ENCODE peak calls at places on chromosomes 11 and 22, in five cellular contexts. A, V, Y, P and Z are unnamed samples.

GRCh38 chr11:84719935-84720577 is 907.1 kb downstream of the DLG2 start:
- DNase-seq in Y (no peak), P (peak; percentile 48), V (no peak), A (no peak), Z (no peak)

GRCh38 chr22:40637181-40638150 is 947 bp upstream of the MRTFA start:
- DNase-seq in A (no peak), V (no peak), Y (no peak), P (no peak), Z (peak; percentile 82)

GRCh38 chr22:50544078-50544745 is 1.5 kb upstream of the KLHDC7B start:
- DNase-seq in P (peak; percentile 92), V (peak; percentile 75), A (no peak), Y (peak; percentile 76), Z (peak; percentile 88)

GRCh38 chr11:83671295-83671694 is 385.1 kb upstream of the CCDC90B start:
- DNase-seq in P (no peak), Y (no peak), A (no peak), V (no peak), Z (no peak)

GRCh38 chr11:35618497-35619029 is 303 bp downstream of the FJX1 start:
- DNase-seq in P (no peak), A (no peak), Y (peak; percentile 30), V (no peak), Z (no peak)

GRCh38 chr11:120786206-120786735 is 237.6 kb upstream of the TBCEL start:
- DNase-seq in P (no peak), Y (no peak), A (no peak), V (no peak), Z (no peak)

GRCh38 chr22:35329114-35329847 is 29.6 kb downstream of the TOM1 start:
- DNase-seq in A (no peak), P (no peak), V (no peak), Y (no peak), Z (no peak)

GRCh38 chr22:39522567-39523300 is 2.4 kb downstream of the ATF4 start:
- DNase-seq in Y (no peak), A (no peak), P (no peak), V (no peak), Z (no peak)

GRCh38 chr11:8192016-8192895 is 23.4 kb upstream of the RIC3 start:
- DNase-seq in A (no peak), P (no peak), Y (peak; percentile 51), V (peak; percentile 13), Z (no peak)

GRCh38 chr11:62061356-62062222 is 62.2 kb upstream of the INCENP start:
- DNase-seq in V (no peak), A (no peak), Y (no peak), P (no peak), Z (no peak)

GRCh38 chr11:120629407-120629806 is 117.9 kb downstream of the GRIK4 start:
- DNase-seq in V (no peak), A (no peak), P (no peak), Y (no peak), Z (no peak)

GRCh38 chr11:68423481-68423880 is 37.1 kb upstream of the PPP6R3 start:
- DNase-seq in V (no peak), A (no peak), Y (no peak), P (no peak), Z (no peak)

GRCh38 chr22:42820075-42820763 is 36.9 kb downstream of the ARFGAP3 start:
- DNase-seq in Y (no peak), A (no peak), V (no peak), P (no peak), Z (no peak)

DNA sequence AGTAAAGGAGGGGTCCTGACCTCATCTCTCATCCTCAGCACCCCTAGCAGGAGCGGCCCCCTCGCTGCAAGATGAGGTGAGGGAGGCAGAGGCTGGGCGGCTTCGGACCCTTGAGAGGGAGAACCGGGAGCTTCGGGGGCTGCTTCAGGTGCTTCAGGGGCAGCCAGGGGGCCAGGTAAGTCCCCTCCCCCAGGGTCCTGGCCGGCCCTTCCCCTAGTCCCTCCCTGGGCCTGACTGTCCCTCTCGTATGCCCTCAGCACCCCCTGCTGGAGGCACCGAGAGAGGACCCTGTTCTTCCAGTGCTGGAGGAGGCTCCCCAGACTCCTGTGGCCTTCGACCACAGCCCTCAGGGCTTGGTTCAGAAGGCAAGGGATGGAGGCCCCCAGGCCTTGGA is 3.7 kb downstream of the CCDC88B start:
- DNase-seq in A (no peak), P (peak; percentile 62), V (no peak), Y (no peak), Z (no peak)
- TF ChIP-seq CTCF in A (no peak), P (no peak), V (no peak), Y (peak; percentile 32), Z (peak; percentile 22)

GRCh38 chr11:64356498-64357411 is 2.2 kb upstream of the RPS6KA4 start:
- DNase-seq in Y (no peak), A (no peak), V (no peak), P (no peak), Z (no peak)
- TF ChIP-seq CTCF in Y (peak; percentile 50), A (no peak), V (no peak), P (no peak), Z (peak; percentile 19)

GRCh38 chr11:103609117-103610066 is 427.0 kb upstream of the DDI1 start:
- DNase-seq in V (no peak), P (no peak), Y (no peak), A (no peak), Z (no peak)
- TF ChIP-seq CTCF in V (no peak), P (no peak), Y (peak; percentile 26), A (peak; percentile 16), Z (no peak)

DNA sequence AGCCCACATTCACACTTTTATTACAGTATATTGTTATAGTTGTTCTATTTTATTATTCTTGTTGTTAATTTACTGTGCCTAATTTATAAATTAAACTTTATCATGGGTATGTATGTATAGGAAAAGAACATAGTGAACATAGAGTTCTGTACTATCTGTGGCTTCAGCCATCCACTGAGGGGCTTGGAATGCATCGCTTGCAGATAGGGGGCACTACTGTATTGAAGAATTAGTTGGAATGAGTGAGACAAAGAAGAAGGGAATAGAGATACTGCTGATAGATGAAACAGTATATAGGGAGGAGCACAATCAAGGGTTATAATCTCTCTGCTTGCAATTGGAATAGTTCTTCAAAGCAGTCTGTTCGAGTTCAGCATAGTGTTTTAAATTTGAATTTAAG is 432.2 kb downstream of the RAB38 start:
- DNase-seq in P (no peak), Y (no peak), V (no peak), A (no peak), Z (no peak)
- TF ChIP-seq CTCF in P (no peak), Y (no peak), V (no peak), A (no peak), Z (no peak)

DNA sequence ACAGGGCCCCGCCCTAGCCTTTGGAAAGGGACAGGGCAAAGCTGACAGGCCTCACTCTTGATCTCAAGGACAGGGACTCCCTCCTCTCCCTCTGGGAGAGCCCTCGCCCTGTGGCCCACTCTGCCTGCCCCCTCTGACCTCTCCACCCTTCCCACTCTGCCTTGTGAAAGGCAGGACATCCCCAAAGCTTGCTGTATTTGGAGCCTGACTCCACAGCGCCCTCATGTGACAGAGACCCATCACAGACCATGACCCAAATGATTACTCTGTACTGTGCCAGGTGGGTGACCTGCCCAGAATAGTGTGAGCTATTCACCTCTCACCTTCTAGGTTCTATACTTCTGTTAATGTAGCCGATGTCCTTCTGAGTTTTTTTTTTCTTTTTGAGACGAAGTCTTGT is 18.8 kb downstream of the P2RY2 start:
- DNase-seq in A (no peak), P (no peak), V (no peak), Y (no peak), Z (peak; percentile 80)
- TF ChIP-seq CTCF in A (peak; percentile 26), P (peak; percentile 57), V (no peak), Y (peak; percentile 57), Z (peak; percentile 94)

DNA sequence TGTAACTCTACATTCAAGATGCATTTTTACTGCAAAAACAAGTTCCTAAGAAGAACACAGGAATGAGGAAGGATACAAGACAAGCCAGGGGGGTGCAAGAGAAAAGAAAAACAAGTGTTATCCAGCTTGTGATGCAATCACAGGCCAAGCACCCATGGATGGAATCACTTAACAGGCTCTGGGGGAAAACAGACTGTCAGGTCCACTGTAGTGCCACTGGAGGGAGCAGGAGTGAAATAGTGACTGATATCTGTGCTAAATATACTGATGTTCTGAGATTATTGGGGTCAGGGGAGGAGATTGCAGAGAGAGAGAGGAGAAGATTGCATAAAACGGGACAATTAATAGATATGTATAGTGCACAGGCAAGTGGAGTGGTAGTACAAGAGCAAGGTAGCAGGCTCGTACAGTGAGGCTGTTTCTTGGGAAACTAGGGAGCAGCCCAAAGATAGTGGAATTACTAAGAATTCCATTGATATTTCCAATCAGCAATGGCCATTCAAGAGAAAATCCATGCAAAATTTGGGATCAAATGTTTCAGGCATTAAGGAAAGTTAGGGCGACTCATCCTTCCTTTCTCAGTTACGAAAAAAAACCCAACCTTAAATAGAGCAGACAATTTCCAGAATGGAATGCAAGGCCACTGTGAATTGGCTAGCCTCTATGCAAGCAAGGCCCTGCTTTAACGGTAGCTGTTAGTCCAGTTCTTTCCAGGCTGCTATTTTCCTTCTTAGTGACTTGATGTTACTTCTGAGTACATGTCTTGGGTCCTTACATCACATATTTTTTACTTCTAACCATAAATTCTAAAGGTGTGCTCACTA is 52.2 kb upstream of the CEP126 start:
- DNase-seq in V (no peak), A (no peak), Y (no peak), P (no peak), Z (no peak)
- TF ChIP-seq CTCF in V (no peak), A (no peak), Y (peak; percentile 57), P (no peak), Z (no peak)

GRCh38 chr22:46001046-46001425 is 24.1 kb upstream of the WNT7B start:
- DNase-seq in A (no peak), V (no peak), Y (no peak), P (peak; percentile 33), Z (no peak)
- TF ChIP-seq CTCF in A (no peak), V (no peak), Y (no peak), P (no peak), Z (no peak)

GRCh38 chr22:31300896-31301295 is 8.6 kb upstream of the PIK3IP1 start:
- DNase-seq in V (no peak), A (no peak), P (no peak), Y (no peak), Z (no peak)

GRCh38 chr22:31305194-31305593 is 12.9 kb upstream of the PIK3IP1 start:
- DNase-seq in P (no peak), Y (no peak), V (no peak), A (no peak), Z (no peak)

GRCh38 chr22:31296258-31296657 is 4.0 kb upstream of the PIK3IP1 start:
- DNase-seq in Y (no peak), A (no peak), V (no peak), P (no peak), Z (no peak)

DNA sequence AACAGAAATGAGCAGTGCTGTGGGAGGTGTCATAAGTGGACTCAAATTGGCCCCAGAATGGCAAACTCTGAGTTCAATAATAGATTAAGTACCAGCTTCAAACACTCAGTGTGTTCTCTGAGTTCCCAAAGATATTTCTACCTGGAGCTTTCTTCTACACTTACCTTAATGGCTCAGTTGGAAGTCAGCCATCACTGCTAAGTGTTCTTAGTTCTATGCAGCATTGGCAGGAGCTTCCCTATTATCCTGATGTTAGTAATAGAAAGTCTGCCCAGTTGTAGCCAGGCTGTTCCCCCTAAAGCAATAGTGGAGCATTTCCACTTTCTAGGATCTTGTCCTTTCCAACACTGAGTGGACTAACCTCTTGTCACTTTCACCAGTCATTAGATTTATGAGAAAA is 9.7 kb upstream of the PIK3IP1 start:
- DNase-seq in V (no peak), A (no peak), Y (no peak), P (no peak), Z (no peak)
- TF ChIP-seq CTCF in V (no peak), A (no peak), Y (no peak), P (no peak), Z (no peak)

GRCh38 chr11:6612008-6612815 is at the start of gene TAF10:
- DNase-seq in A (peak; percentile 95), Y (peak; percentile 87), P (peak; percentile 99), V (peak; percentile 88), Z (peak; percentile 98)
- TF ChIP-seq CTCF in A (no peak), Y (no peak), P (no peak), V (no peak), Z (no peak)